ENCODE peak calls at places on chromosomes 16 and 17, in ten cellular contexts. V, S, T, M, X, N, E, L, Y and O are unnamed samples.

GRCh38 chr16:1277945-1278282 is 22.0 kb downstream of the TPSD1 start:
- DNase-seq in X (no peak), Y (no peak), E (no peak), S (no peak), L (no peak), M (no peak), T (no peak), V (no peak), N (no peak), O (no peak)

GRCh38 chr17:71905632-71906031 is 215.2 kb upstream of the SOX9 start:
- DNase-seq in X (no peak), M (no peak), T (no peak), E (no peak), Y (no peak), L (no peak), S (no peak), N (no peak), V (no peak), O (no peak)

GRCh38 chr16:29743475-29743826 is 2.3 kb downstream of the C16orf54 start:
- DNase-seq in T (no peak), M (no peak), X (no peak), Y (peak), S (no peak), E (no peak), L (no peak), V (no peak), N (no peak), O (no peak)

GRCh38 chr17:60102632-60103047 is 23.9 kb upstream of the HEATR6 start:
- DNase-seq in S (no peak), Y (peak), M (peak), V (peak), E (no peak), T (peak), L (no peak), X (no peak), N (no peak), O (no peak)

GRCh38 chr17:52157161-52157560 is 1.4 kb downstream of the CA10 start:
- DNase-seq in L (no peak), T (no peak), N (no peak), S (no peak), V (no peak), M (no peak), X (no peak), E (no peak), Y (no peak), O (no peak)

GRCh38 chr17:39462644-39463375 is 1.5 kb downstream of the CDK12 start:
- DNase-seq in N (peak), M (peak), S (peak), L (no peak), V (no peak), X (no peak), Y (peak), T (no peak), E (peak), O (no peak)

GRCh38 chr17:73760186-73760758 is 116.0 kb upstream of the SDK2 start:
- DNase-seq in Y (no peak), M (no peak), N (no peak), E (no peak), L (no peak), V (no peak), T (no peak), S (peak), X (no peak), O (no peak)

GRCh38 chr17:35554668-35555067 is 6.0 kb downstream of the SLFN14 start:
- DNase-seq in M (no peak), Y (no peak), N (no peak), T (no peak), X (no peak), L (no peak), S (no peak), E (no peak), V (no peak), O (no peak)

DNA sequence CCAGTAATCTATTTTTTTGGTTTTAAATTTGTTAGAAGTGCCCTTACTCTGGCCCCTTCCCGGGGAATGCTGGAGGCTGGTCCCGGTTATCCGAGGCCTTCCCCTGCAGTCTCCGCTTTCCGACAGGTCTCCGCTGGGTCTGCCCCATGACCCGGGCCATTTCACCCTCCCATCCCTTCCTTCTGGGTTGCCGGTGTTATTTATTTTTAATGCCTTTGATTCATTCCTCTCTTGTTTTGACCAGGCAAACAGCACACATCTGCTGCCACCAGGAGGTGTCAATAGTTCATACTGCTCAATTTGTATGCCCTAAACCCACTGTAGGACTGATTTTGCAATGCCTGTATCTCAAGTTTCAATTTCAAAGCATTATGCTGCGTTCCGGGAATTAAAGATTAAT is 113.2 kb upstream of the IRX5 start:
- DNase-seq in L (no peak), S (no peak), V (peak), X (no peak), M (no peak), N (no peak), E (no peak), Y (no peak), T (peak), O (no peak)
- TF ChIP-seq CTCF in L (no peak), S (no peak), V (peak), X (no peak), M (no peak), N (no peak), E (no peak), Y (no peak), T (peak), O (peak)

DNA sequence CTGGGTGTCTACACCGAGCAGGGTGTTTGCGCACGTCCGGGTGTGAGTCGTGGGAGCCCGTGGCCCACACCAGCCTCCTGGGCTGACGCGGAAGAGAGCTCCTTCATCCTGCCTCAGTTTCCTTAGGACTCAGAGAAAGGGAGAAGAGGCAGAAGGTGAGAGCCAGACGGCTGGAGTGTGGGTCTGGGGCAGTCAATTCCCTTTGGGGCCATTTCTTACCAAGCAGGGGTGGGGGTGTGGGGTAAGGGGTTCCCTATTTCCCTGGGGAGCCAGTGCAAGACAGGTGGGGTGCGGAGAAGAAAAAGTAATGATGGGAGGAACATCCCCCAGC is 831 bp downstream of the CA7 start:
- DNase-seq in Y (no peak), N (no peak), L (no peak), M (no peak), S (no peak), T (no peak), X (no peak), V (no peak), E (no peak), O (no peak)
- H3K4me3 ChIP-seq in Y (no peak), N (no peak), L (peak), M (no peak), S (no peak), T (no peak), X (no peak), V (peak), E (no peak), O (peak)

DNA sequence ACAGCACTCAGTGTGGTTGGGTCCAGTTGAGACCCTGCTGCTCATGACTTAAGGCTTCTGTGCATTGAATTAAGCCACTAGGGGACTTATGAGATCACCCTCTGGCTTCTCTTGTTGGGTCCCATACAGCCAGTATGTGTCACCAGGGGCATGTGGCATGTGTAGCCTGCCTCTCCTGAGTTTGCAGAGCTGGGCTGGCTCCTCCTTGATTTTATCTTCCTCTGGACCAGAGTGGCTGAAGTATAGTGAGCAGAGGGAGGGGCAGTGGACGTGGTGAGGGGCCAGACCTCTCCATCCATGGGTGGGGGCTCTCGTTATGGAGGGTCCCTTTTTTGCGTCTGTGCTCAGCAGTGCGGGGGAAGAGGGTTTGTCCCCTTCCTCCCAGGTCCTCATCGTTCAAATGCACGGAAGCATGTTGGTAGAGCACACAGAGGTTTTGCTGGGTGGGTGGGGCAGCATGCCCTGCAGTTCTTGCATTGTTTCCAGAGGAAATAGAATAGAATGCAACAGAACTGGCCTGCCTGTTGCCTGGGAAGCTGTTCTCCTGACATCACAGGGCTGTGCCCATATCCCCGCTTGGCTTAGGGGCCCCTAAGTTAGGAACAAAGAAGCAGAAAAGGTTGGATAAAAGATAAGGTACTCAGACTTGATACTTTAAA is 77.4 kb downstream of the SPECC1 start:
- DNase-seq in M (no peak), T (no peak), V (peak), S (no peak), E (peak), X (no peak), N (no peak), Y (no peak), L (no peak), O (no peak)
- TF ChIP-seq CTCF in M (no peak), T (no peak), V (peak), S (no peak), E (no peak), X (no peak), N (no peak), Y (no peak), L (no peak), O (no peak)

GRCh38 chr16:56608043-56608875 is at the start of gene MT2A:
- DNase-seq in S (peak), Y (peak), X (peak), T (peak), N (peak), V (peak), M (peak), L (no peak), E (peak), O (peak)
- H3K4me3 ChIP-seq in S (peak), Y (peak), X (peak), T (peak), N (peak), V (peak), M (peak), L (peak), E (peak), O (peak)

GRCh38 chr16:27315333-27316037 is 1.7 kb downstream of the IL4R start:
- DNase-seq in V (peak), Y (peak), T (peak), N (peak), X (no peak), E (peak), L (no peak), S (peak), M (peak), O (no peak)
- TF ChIP-seq CTCF in V (no peak), Y (no peak), T (no peak), N (no peak), X (no peak), E (no peak), L (peak), S (no peak), M (peak), O (peak)

GRCh38 chr16:50576403-50577113 is 28.4 kb downstream of the NKD1 start:
- DNase-seq in V (no peak), T (no peak), N (no peak), M (no peak), E (no peak), X (no peak), L (no peak), Y (no peak), S (no peak), O (no peak)

GRCh38 chr16:50578147-50578546 is 30.0 kb downstream of the NKD1 start:
- DNase-seq in Y (no peak), L (no peak), X (no peak), S (no peak), T (no peak), N (no peak), E (no peak), M (no peak), V (no peak), O (no peak)

GRCh38 chr16:50574852-50575251 is 26.7 kb downstream of the NKD1 start:
- DNase-seq in S (no peak), N (no peak), T (no peak), V (no peak), M (no peak), X (no peak), L (no peak), E (no peak), Y (no peak), O (no peak)

GRCh38 chr16:50573947-50574751 is 26.0 kb downstream of the NKD1 start:
- DNase-seq in L (no peak), T (no peak), S (no peak), X (peak), Y (no peak), E (no peak), N (no peak), V (no peak), M (no peak), O (no peak)

DNA sequence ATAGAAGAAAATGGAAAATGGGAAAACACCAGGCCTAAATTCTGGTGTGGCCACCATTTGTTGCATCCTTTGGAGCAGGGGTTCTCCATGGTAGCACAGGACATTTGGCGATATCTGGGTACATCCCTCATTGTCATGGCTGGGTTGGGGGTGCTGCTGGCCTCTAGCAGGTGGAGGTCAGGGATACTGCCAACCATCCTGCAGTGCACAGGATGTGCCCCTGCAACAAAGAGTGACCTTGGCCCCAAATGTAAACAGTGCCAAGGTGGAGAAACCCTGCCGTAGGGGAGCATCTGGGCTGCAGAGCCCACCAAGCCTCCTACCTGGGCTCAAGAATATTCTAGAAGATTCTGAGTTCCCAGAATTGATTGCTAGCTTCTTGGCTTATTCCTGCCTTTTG is 27.5 kb downstream of the NKD1 start:
- DNase-seq in Y (no peak), X (no peak), E (no peak), V (no peak), L (no peak), S (no peak), T (no peak), M (no peak), N (no peak), O (no peak)
- H3K4me3 ChIP-seq in Y (no peak), X (no peak), E (no peak), V (no peak), L (no peak), S (no peak), T (no peak), M (no peak), N (no peak), O (no peak)

GRCh38 chr17:55764610-55765009 is 13.8 kb downstream of the PCTP start:
- DNase-seq in L (no peak), X (no peak), N (no peak), S (no peak), Y (no peak), T (no peak), E (no peak), M (no peak), V (no peak), O (no peak)

GRCh38 chr17:55762086-55762858 is 11.4 kb downstream of the PCTP start:
- DNase-seq in X (no peak), V (no peak), E (no peak), M (no peak), T (no peak), S (no peak), L (no peak), Y (no peak), N (no peak), O (no peak)

GRCh38 chr17:55760643-55761355 is 9.9 kb downstream of the PCTP start:
- DNase-seq in M (no peak), Y (no peak), L (no peak), X (no peak), V (no peak), E (no peak), S (no peak), T (no peak), N (no peak), O (no peak)

GRCh38 chr17:55765472-55765871 is 14.6 kb downstream of the PCTP start:
- DNase-seq in N (no peak), V (no peak), Y (no peak), X (no peak), E (no peak), S (no peak), L (no peak), M (no peak), T (no peak), O (no peak)

DNA sequence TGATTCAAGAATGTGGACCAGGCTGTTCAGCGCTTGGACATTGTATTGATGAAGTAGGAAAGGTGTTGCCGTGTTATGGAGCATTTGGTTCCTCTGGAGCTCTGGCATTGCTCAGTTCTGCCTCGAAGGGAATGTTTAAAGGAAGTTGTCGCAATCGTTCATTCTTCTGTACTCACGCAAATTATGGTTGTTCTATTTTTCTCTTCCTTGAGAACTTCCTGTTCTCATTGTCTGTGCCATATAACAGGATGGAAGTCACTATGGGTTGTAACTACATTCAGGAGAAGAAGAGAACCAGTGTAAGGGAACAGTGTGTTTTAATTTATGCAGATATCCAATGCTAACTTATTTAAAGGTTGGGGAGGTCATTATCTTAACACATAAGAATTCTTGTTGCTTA is 13.0 kb downstream of the PCTP start:
- DNase-seq in X (no peak), Y (no peak), L (no peak), N (no peak), S (no peak), V (no peak), M (peak), T (peak), E (no peak), O (no peak)
- TF ChIP-seq CTCF in X (no peak), Y (no peak), L (no peak), N (no peak), S (no peak), V (no peak), M (no peak), T (no peak), E (no peak), O (no peak)

DNA sequence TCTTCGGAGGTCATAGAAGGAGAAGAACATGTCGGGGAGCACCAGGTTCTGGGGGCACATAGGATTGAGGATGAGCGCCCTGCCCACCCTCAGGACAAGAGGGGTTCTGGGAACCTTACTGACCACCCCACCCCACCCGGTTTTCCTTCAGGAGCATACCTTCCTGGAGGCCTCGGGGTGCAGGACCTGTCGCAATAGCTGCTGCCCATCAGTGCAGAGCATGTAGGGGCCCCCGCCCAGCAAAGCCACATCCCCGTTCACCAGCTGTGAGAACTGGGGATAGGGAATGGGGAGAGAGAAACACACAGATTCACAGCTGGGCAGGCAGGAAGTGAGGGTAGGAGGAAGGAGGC is 2.1 kb downstream of the ESRP2 start:
- DNase-seq in N (peak), S (no peak), X (peak), L (no peak), V (no peak), E (peak), T (no peak), Y (no peak), M (peak), O (no peak)
- H3K4me3 ChIP-seq in N (no peak), S (no peak), X (no peak), L (peak), V (no peak), E (no peak), T (no peak), Y (no peak), M (no peak), O (no peak)